ENCODE peak calls at places on chromosomes 3 and 15, in seven cellular contexts. N, E, L, Y, G, I and A are unnamed samples.

GRCh38 chr3:49112262-49112661 is 7.7 kb upstream of the QARS1 start:
- DNase-seq in N (no peak), E (no peak), L (no peak), Y (no peak), G (no peak), I (no peak), A (no peak)

GRCh38 chr3:33884204-33884561 is 85.8 kb downstream of the PDCD6IP start:
- DNase-seq in N (peak; percentile 53), E (no peak), L (peak; percentile 28), Y (no peak), G (no peak), I (peak; percentile 47), A (peak; percentile 55)

GRCh38 chr3:117184574-117184973 is 475.0 kb downstream of the TUSC7 start:
- DNase-seq in N (peak; percentile 93), E (no peak), L (peak; percentile 83), Y (no peak), G (no peak), I (no peak), A (no peak)

GRCh38 chr15:81937189-81937588 is 108.6 kb downstream of the MEX3B start:
- DNase-seq in N (no peak), E (no peak), L (no peak), Y (no peak), G (no peak), I (no peak), A (no peak)

GRCh38 chr3:127763816-127764215 is 58.5 kb downstream of the MGLL start:
- DNase-seq in N (no peak), E (no peak), L (no peak), Y (no peak), G (no peak), I (no peak), A (no peak)

GRCh38 chr3:9248232-9249191 is 934 bp downstream of the SRGAP3 start:
- DNase-seq in N (no peak), E (peak; percentile 20), L (peak; percentile 36), Y (no peak), G (no peak), I (no peak), A (no peak)

GRCh38 chr3:134095005-134095404 is 65.3 kb upstream of the SLCO2A1 start:
- DNase-seq in N (no peak), E (no peak), L (no peak), Y (no peak), G (no peak), I (no peak), A (no peak)

GRCh38 chr3:140022061-140022781 is 87.2 kb downstream of the CLSTN2 start:
- DNase-seq in N (no peak), E (no peak), L (no peak), Y (no peak), G (no peak), I (peak; percentile 67), A (no peak)

GRCh38 chr3:64342940-64343691 is 117.8 kb upstream of the PRICKLE2 start:
- DNase-seq in N (peak; percentile 97), E (peak; percentile 51), L (peak; percentile 83), Y (no peak), G (no peak), I (no peak), A (no peak)

GRCh38 chr3:160477750-160478149 is 28.2 kb upstream of the TRIM59 start:
- DNase-seq in N (peak; percentile 48), E (no peak), L (peak; percentile 43), Y (no peak), G (no peak), I (no peak), A (no peak)

GRCh38 chr3:42498034-42498433 is 4.4 kb upstream of the VIPR1 start:
- DNase-seq in N (no peak), E (no peak), L (no peak), Y (no peak), G (no peak), I (no peak), A (no peak)

GRCh38 chr15:42584031-42584765 is 8.8 kb downstream of the STARD9 start:
- DNase-seq in N (peak; percentile 25), E (no peak), L (peak; percentile 11), Y (no peak), G (no peak), I (no peak), A (no peak)

GRCh38 chr3:14775011-14775410 is 43.8 kb upstream of the FGD5 start:
- DNase-seq in N (no peak), E (no peak), L (no peak), Y (no peak), G (no peak), I (no peak), A (no peak)

GRCh38 chr3:180430896-180431295 is 171.1 kb upstream of the TTC14 start:
- DNase-seq in N (no peak), E (no peak), L (no peak), Y (no peak), G (no peak), I (no peak), A (no peak)